ENCODE peak calls at places on chromosome 11, in seven cellular contexts. R, A, D, T, U, P and I are unnamed samples.

GRCh38 chr11:23399995-23400394 is 539.7 kb upstream of the CCDC179 start:
- DNase-seq in D (no peak), R (no peak), A (no peak), U (no peak), T (no peak), P (no peak), I (no peak)

GRCh38 chr11:9762531-9762930 is 98.7 kb downstream of the SWAP70 start:
- DNase-seq in P (no peak), A (no peak), R (no peak), D (no peak), U (no peak), T (no peak), I (no peak)

GRCh38 chr11:30775123-30775522 is 189.0 kb upstream of the MPPED2 start:
- DNase-seq in A (no peak), R (no peak), P (no peak), U (no peak), T (no peak), D (no peak), I (no peak)

GRCh38 chr11:31690041-31690440 is 121.1 kb downstream of the PAX6 start:
- DNase-seq in T (no peak), D (peak; percentile 24), P (no peak), R (peak; percentile 34), U (no peak), A (no peak), I (no peak)

GRCh38 chr11:120842195-120842594 is 181.7 kb upstream of the TBCEL start:
- DNase-seq in U (no peak), A (no peak), P (no peak), R (no peak), T (no peak), D (no peak), I (no peak)

GRCh38 chr11:100831929-100832480 is 144.9 kb downstream of the ARHGAP42 start:
- DNase-seq in A (no peak), T (no peak), D (no peak), P (no peak), U (peak; percentile 19), R (peak; percentile 50), I (no peak)

GRCh38 chr11:85806876-85807275 is 4.1 kb downstream of the SYTL2 start:
- DNase-seq in D (no peak), R (no peak), T (no peak), A (peak; percentile 76), U (no peak), P (no peak), I (no peak)

GRCh38 chr11:32448232-32448631 is 12.9 kb upstream of the WT1 start:
- DNase-seq in U (no peak), P (no peak), R (peak; percentile 76), T (no peak), A (no peak), D (no peak), I (no peak)

GRCh38 chr11:10459029-10459970 is 4.2 kb downstream of the AMPD3 start:
- DNase-seq in A (no peak), U (no peak), R (peak; percentile 11), T (no peak), D (no peak), P (no peak), I (no peak)

GRCh38 chr11:96054870-96055705 is 131.2 kb upstream of the MTMR2 start:
- DNase-seq in T (no peak), U (no peak), D (peak; percentile 41), A (peak; percentile 35), P (no peak), R (peak; percentile 70), I (no peak)

GRCh38 chr11:17686185-17686980 is 33.0 kb upstream of the MYOD1 start:
- DNase-seq in D (peak; percentile 70), P (no peak), T (no peak), U (no peak), A (no peak), R (no peak), I (no peak)

DNA sequence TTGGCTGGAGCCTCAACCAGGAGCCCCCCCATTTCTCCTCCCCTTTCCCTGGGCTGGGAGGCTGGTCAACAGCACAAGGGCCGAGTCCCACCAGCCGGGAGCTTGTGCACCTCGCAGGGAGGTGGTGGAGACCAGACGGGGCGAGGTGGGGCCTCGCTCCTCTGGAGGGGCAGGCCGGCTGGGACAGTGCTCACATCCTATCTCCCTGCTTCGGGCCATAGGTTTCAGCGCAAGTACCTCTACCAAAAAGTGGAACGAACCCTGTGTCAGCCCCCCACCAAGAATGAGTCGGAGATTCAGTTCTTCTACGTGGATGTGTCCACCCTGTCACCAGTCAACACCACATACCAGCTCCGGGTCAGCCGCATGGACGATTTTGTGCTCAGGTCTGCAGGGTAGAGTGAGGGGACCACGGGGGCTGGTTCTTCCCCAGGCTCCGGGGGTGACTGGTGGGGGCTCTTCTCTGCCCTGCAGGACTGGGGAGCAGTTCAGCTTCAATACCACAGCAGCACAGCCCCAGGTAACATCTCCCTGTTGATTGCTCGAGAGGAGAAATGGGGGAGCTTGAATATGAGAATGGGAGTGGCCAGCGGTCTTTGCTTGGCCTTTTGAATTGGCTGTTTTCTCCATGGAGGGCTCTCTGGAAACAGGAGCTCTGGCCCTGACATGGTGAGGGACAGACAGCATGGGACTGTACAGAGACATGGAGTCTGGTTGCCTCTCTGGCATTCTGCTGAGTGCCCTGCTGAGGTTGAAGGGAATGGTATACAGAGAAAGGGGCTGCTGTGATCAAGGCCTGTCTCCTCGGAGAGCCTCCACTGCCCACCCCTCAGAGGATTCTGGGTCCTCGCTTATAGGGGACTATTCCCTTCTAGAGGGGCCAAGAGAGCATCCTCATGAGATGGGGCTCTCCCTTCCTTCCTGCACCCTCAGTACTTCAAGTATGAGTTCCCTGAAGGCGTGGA is 3.3 kb downstream of the SIDT2 start:
- DNase-seq in T (peak; percentile 14), A (no peak), D (no peak), R (no peak), U (no peak), P (no peak), I (no peak)
- H3K27ac ChIP-seq in T (peak overlapping the region; percentile 45), A (no peak overlapping the region), D (no peak overlapping the region), R (no peak overlapping the region), U (no peak overlapping the region), P (no peak overlapping the region), I (no peak overlapping the region)

DNA sequence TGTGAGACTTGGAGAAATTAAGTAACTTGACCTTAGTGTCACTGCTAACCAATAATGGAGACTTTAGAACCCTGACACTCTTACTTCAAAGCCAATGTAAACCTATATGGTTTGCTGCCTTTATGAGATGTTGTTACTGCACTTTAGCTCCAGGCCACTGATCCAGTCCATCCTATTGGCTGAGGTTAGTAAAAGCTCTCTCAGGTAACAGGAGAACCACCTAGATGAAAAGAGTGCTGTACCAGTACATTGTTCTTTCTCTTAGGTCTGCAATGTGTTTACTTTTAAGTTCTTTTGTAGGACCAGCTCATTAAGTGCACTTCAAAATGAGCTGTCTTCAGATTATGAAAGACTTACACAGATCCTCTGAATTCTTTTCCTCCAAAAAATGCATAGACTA is 994.0 kb upstream of the FAT3 start:
- DNase-seq in U (no peak), T (no peak), R (no peak), A (no peak), D (no peak), P (no peak), I (no peak)
- H3K4me1 ChIP-seq in U (no peaks in the 10 kb centered on the region), T (peaks cover 22% of the 10 kb centered on the region), R (peaks cover 20% of the 10 kb centered on the region), A (no peaks in the 10 kb centered on the region), D (no peaks in the 10 kb centered on the region), P (no peaks in the 10 kb centered on the region), I (no peaks in the 10 kb centered on the region)

DNA sequence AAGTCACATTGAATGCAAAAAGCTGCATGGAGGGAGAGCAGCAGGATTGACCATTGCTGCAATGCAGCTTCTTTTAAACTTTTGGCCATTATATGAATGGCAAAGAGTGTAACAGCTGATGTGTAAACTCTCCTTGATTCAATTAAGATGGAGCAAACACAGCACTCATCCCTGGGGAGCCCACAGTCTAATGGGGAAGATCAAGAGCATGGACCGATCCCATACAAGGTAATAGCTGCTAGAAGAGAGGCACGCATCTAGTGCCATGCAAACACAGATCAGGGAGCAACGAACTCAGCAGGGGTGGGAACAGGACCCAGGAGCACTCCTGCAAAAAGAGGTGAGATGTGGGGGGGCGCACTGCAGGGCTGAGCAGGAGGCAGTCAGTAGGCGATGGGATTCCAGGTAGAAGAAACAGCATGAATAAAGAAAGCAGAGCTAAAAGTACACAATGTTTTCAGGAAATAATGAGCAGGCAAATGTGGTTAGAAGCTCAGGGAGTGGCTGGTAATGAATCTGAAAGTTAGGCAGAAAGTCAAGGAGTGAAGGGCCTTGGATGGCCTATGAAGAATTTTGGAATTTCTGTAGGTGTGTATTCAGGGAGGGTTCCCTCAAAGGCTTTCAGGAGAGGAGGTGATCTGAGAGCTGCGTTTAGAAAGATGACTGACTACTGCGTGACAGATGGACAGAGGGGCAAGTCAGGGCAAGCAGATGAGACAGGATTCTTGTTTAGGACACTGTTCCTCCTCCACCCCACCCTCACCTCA is 17.2 kb upstream of the BMAL1 start:
- DNase-seq in P (no peak), T (no peak), R (no peak), U (no peak), D (peak; percentile 8), A (peak; percentile 98), I (no peak)
- H3K27ac ChIP-seq in P (peak overlapping the region; percentile 60), T (no peak overlapping the region), R (no peak overlapping the region), U (peak overlapping the region; percentile 64), D (peak overlapping the region; percentile 83), A (peak overlapping the region; percentile 100), I (peak overlapping the region; percentile 82)

DNA sequence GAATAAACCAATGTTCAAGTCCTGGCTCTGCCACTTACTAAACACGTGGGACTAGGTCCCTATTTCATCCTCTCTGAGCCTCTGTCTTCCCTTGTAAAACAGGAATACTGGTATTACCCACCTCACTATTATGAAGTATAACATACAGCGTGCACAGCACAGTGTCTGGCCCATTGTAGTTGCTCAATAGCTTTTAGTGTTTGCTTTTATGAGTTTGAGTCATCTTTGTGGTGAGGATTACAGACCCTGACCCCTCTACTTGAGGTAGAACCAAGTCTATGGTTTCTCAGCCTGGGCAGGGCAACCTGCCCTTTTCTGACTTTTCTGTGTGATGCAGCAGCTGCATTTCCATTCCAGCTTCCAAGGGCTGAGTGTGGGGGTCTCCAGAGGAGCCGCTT is 16.5 kb downstream of the PRR5L start:
- DNase-seq in A (peak; percentile 81), P (no peak), U (no peak), T (no peak), R (peak; percentile 60), D (peak; percentile 88), I (no peak)
- H3K4me1 ChIP-seq in A (peaks cover 28% of the 10 kb centered on the region), P (peaks cover 55% of the 10 kb centered on the region), U (no peaks in the 10 kb centered on the region), T (no peaks in the 10 kb centered on the region), R (no peaks in the 10 kb centered on the region), D (peaks cover 16% of the 10 kb centered on the region), I (no peaks in the 10 kb centered on the region)

GRCh38 chr11:36367806-36368680 is 72.0 kb downstream of the PRR5L start:
- DNase-seq in D (peak; percentile 45), T (no peak), R (peak; percentile 83), P (no peak), A (no peak), U (no peak), I (no peak)
- H3K27ac ChIP-seq in D (no peak overlapping the region), T (no peak overlapping the region), R (no peak overlapping the region), P (no peak overlapping the region), A (no peak overlapping the region), U (no peak overlapping the region), I (peak overlapping the region; percentile 63)

GRCh38 chr11:68325894-68326220 is 13.5 kb downstream of the LRP5 start:
- DNase-seq in U (no peak), A (no peak), T (no peak), D (no peak), P (no peak), R (no peak), I (no peak)
- H3K4me1 ChIP-seq in U (peaks cover 50% of the 10 kb centered on the region), A (peaks cover 44% of the 10 kb centered on the region), T (peaks cover 80% of the 10 kb centered on the region), D (peaks cover 13% of the 10 kb centered on the region), P (peaks cover 66% of the 10 kb centered on the region), R (peaks cover 24% of the 10 kb centered on the region), I (peaks cover 56% of the 10 kb centered on the region)